ENCODE peak calls at places on chromosomes 7 and 10, in nine cellular contexts. One of them, this sample, is unnamed.
A peak's percentile ranks its signal among the peaks of the same experiment; 100 is the strongest.

GRCh38 chr7:157528785-157529341 is 192.1 kb downstream of the DNAJB6 start:
- DNase-seq in H1: no peak
- DNase-seq in colonic mucosa: no peak
- DNase-seq in type B pancreatic cell: peak; percentile 45
- DNase-seq in neural crest cell: no peak
- DNase-seq in HL-60: no peak
- DNase-seq in sigmoid colon: no peak
- DNase-seq in MCF 10A: no peak
- DNase-seq in AG10803: no peak
- DNase-seq in this sample: no peak

GRCh38 chr7:127940365-127941160 is 90.7 kb downstream of the LRRC4 start:
- DNase-seq in H1: no peak
- DNase-seq in colonic mucosa: no peak
- DNase-seq in type B pancreatic cell: no peak
- DNase-seq in neural crest cell: no peak
- DNase-seq in HL-60: no peak
- DNase-seq in sigmoid colon: no peak
- DNase-seq in MCF 10A: no peak
- DNase-seq in AG10803: peak; percentile 86
- DNase-seq in this sample: no peak

GRCh38 chr10:50325449-50326188 is 74.3 kb upstream of the ASAH2 start:
- DNase-seq in H1: peak; percentile 5
- DNase-seq in colonic mucosa: no peak
- DNase-seq in type B pancreatic cell: no peak
- DNase-seq in neural crest cell: no peak
- DNase-seq in HL-60: peak; percentile 33
- DNase-seq in sigmoid colon: peak; percentile 86
- DNase-seq in MCF 10A: peak; percentile 93
- DNase-seq in AG10803: peak; percentile 97
- DNase-seq in this sample: no peak

GRCh38 chr7:28069788-28070187 is 110.8 kb downstream of the JAZF1 start:
- DNase-seq in H1: no peak
- DNase-seq in colonic mucosa: peak; percentile 25
- DNase-seq in type B pancreatic cell: no peak
- DNase-seq in neural crest cell: no peak
- DNase-seq in HL-60: no peak
- DNase-seq in sigmoid colon: peak; percentile 92
- DNase-seq in MCF 10A: no peak
- DNase-seq in AG10803: peak; percentile 92
- DNase-seq in this sample: no peak

GRCh38 chr10:130807096-130807495 is 504.4 kb downstream of the TCERG1L start:
- DNase-seq in H1: no peak
- DNase-seq in colonic mucosa: no peak
- DNase-seq in type B pancreatic cell: peak; percentile 48
- DNase-seq in neural crest cell: no peak
- DNase-seq in HL-60: no peak
- DNase-seq in sigmoid colon: no peak
- DNase-seq in MCF 10A: no peak
- DNase-seq in AG10803: no peak
- DNase-seq in this sample: no peak

GRCh38 chr7:11768263-11768662 is 63.7 kb downstream of the THSD7A start:
- DNase-seq in H1: no peak
- DNase-seq in colonic mucosa: no peak
- DNase-seq in type B pancreatic cell: no peak
- DNase-seq in neural crest cell: no peak
- DNase-seq in HL-60: no peak
- DNase-seq in sigmoid colon: no peak
- DNase-seq in MCF 10A: no peak
- DNase-seq in AG10803: no peak
- DNase-seq in this sample: no peak

GRCh38 chr10:43046288-43046991 is 30.4 kb upstream of the RET start:
- DNase-seq in H1: no peak
- DNase-seq in colonic mucosa: no peak
- DNase-seq in type B pancreatic cell: no peak
- DNase-seq in neural crest cell: no peak
- DNase-seq in HL-60: no peak
- DNase-seq in sigmoid colon: peak; percentile 47
- DNase-seq in MCF 10A: no peak
- DNase-seq in AG10803: no peak
- DNase-seq in this sample: peak; percentile 8

GRCh38 chr7:132080967-132081668 is 495.2 kb downstream of the PLXNA4 start:
- DNase-seq in H1: no peak
- DNase-seq in colonic mucosa: no peak
- DNase-seq in type B pancreatic cell: no peak
- DNase-seq in neural crest cell: no peak
- DNase-seq in HL-60: no peak
- DNase-seq in sigmoid colon: peak; percentile 80
- DNase-seq in MCF 10A: no peak
- DNase-seq in AG10803: peak; percentile 96
- DNase-seq in this sample: no peak

GRCh38 chr10:71880425-71881306 is 29.6 kb upstream of the PSAP start:
- DNase-seq in H1: no peak
- DNase-seq in colonic mucosa: no peak
- DNase-seq in type B pancreatic cell: no peak
- DNase-seq in neural crest cell: no peak
- DNase-seq in HL-60: no peak
- DNase-seq in sigmoid colon: peak; percentile 74
- DNase-seq in MCF 10A: no peak
- DNase-seq in AG10803: no peak
- DNase-seq in this sample: no peak

GRCh38 chr7:94389381-94389780 is 5.3 kb upstream of the COL1A2 start:
- DNase-seq in H1: no peak
- DNase-seq in colonic mucosa: no peak
- DNase-seq in type B pancreatic cell: no peak
- DNase-seq in neural crest cell: no peak
- DNase-seq in HL-60: no peak
- DNase-seq in sigmoid colon: no peak
- DNase-seq in MCF 10A: no peak
- DNase-seq in AG10803: no peak
- DNase-seq in this sample: no peak

GRCh38 chr10:80413152-80413996 is 5.0 kb downstream of the PRXL2A start:
- DNase-seq in H1: no peak
- DNase-seq in colonic mucosa: no peak
- DNase-seq in type B pancreatic cell: no peak
- DNase-seq in neural crest cell: no peak
- DNase-seq in HL-60: no peak
- DNase-seq in sigmoid colon: no peak
- DNase-seq in MCF 10A: peak; percentile 96
- DNase-seq in AG10803: no peak
- DNase-seq in this sample: no peak

GRCh38 chr10:62459500-62459899 is 85.3 kb downstream of the ZNF365 start:
- DNase-seq in H1: no peak
- DNase-seq in colonic mucosa: no peak
- DNase-seq in type B pancreatic cell: no peak
- DNase-seq in neural crest cell: no peak
- DNase-seq in HL-60: no peak
- DNase-seq in sigmoid colon: no peak
- DNase-seq in MCF 10A: no peak
- DNase-seq in AG10803: no peak
- DNase-seq in this sample: no peak

DNA sequence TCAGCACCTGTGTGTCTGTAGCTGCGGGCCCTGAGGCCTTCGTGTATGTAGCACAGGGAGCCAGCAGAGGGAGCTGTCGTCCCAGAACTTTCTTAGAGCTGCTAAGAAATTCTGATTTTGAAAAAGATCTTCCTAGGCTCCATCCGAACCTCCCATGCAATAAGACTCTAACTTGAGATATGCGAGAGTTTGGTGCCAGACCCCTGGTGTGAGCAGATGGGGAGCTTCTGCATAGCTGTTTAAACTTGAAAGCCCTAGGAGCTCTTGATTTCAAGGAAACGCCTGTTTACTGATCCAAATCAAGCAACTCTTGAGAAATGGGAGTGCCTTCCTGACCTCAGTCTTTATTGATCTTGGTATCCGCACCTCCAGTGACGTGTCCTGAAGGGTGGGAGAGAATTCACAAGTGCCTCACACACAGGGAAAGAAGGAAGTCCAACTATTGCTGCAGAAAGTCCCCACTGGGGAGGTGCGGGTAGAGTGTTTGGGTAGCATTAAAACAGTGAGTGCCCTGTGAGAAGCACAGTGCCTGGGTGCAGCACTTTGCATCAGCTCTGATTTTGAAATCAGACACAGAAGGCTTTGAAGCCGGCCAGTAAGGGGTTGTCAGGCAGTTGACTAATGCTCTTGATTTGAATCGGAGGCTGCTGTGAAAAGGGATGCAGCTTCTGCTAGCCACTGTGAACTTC is 66.4 kb upstream of the STRIP2 start:
- DNase-seq in H1: peak; percentile 69
- DNase-seq in colonic mucosa: peak; percentile 91
- DNase-seq in type B pancreatic cell: peak; percentile 76
- DNase-seq in neural crest cell: peak; percentile 74
- DNase-seq in HL-60: no peak
- DNase-seq in sigmoid colon: peak; percentile 82
- DNase-seq in MCF 10A: peak; percentile 73
- DNase-seq in AG10803: peak; percentile 62
- DNase-seq in this sample: peak; percentile 80
- TF ChIP-seq CTCF in H1: peak; percentile 83
- TF ChIP-seq CTCF in colonic mucosa: peak; percentile 89
- TF ChIP-seq CTCF in type B pancreatic cell: peak; percentile 93
- TF ChIP-seq CTCF in neural crest cell: peak; percentile 94
- TF ChIP-seq CTCF in HL-60: peak; percentile 86
- TF ChIP-seq CTCF in sigmoid colon: no peak
- TF ChIP-seq CTCF in MCF 10A: peak; percentile 86
- TF ChIP-seq CTCF in AG10803: peak; percentile 94
- TF ChIP-seq CTCF in this sample: peak; percentile 81

GRCh38 chr10:25804505-25804904 is 129.5 kb upstream of the MYO3A start:
- DNase-seq in H1: no peak
- DNase-seq in colonic mucosa: no peak
- DNase-seq in type B pancreatic cell: no peak
- DNase-seq in neural crest cell: no peak
- DNase-seq in HL-60: no peak
- DNase-seq in sigmoid colon: no peak
- DNase-seq in MCF 10A: no peak
- DNase-seq in AG10803: no peak
- DNase-seq in this sample: no peak
- TF ChIP-seq CTCF in H1: no peak
- TF ChIP-seq CTCF in colonic mucosa: no peak
- TF ChIP-seq CTCF in type B pancreatic cell: no peak
- TF ChIP-seq CTCF in neural crest cell: no peak
- TF ChIP-seq CTCF in HL-60: no peak
- TF ChIP-seq CTCF in sigmoid colon: no peak
- TF ChIP-seq CTCF in MCF 10A: no peak
- TF ChIP-seq CTCF in AG10803: no peak
- TF ChIP-seq CTCF in this sample: no peak

GRCh38 chr7:80678703-80679102 is 40.3 kb downstream of the CD36 start:
- DNase-seq in H1: no peak
- DNase-seq in colonic mucosa: no peak
- DNase-seq in type B pancreatic cell: no peak
- DNase-seq in neural crest cell: no peak
- DNase-seq in HL-60: no peak
- DNase-seq in sigmoid colon: no peak
- DNase-seq in MCF 10A: no peak
- DNase-seq in AG10803: no peak
- DNase-seq in this sample: no peak

GRCh38 chr7:80677629-80678028 is 39.2 kb downstream of the CD36 start:
- DNase-seq in H1: no peak
- DNase-seq in colonic mucosa: no peak
- DNase-seq in type B pancreatic cell: no peak
- DNase-seq in neural crest cell: no peak
- DNase-seq in HL-60: no peak
- DNase-seq in sigmoid colon: no peak
- DNase-seq in MCF 10A: no peak
- DNase-seq in AG10803: no peak
- DNase-seq in this sample: no peak

GRCh38 chr7:80680159-80680903 is 41.9 kb downstream of the CD36 start:
- DNase-seq in H1: no peak
- DNase-seq in colonic mucosa: no peak
- DNase-seq in type B pancreatic cell: no peak
- DNase-seq in neural crest cell: no peak
- DNase-seq in HL-60: no peak
- DNase-seq in sigmoid colon: no peak
- DNase-seq in MCF 10A: no peak
- DNase-seq in AG10803: no peak
- DNase-seq in this sample: no peak

GRCh38 chr7:80682744-80683143 is 44.3 kb downstream of the CD36 start:
- DNase-seq in H1: no peak
- DNase-seq in colonic mucosa: no peak
- DNase-seq in type B pancreatic cell: no peak
- DNase-seq in neural crest cell: no peak
- DNase-seq in HL-60: no peak
- DNase-seq in sigmoid colon: no peak
- DNase-seq in MCF 10A: no peak
- DNase-seq in AG10803: no peak
- DNase-seq in this sample: no peak

DNA sequence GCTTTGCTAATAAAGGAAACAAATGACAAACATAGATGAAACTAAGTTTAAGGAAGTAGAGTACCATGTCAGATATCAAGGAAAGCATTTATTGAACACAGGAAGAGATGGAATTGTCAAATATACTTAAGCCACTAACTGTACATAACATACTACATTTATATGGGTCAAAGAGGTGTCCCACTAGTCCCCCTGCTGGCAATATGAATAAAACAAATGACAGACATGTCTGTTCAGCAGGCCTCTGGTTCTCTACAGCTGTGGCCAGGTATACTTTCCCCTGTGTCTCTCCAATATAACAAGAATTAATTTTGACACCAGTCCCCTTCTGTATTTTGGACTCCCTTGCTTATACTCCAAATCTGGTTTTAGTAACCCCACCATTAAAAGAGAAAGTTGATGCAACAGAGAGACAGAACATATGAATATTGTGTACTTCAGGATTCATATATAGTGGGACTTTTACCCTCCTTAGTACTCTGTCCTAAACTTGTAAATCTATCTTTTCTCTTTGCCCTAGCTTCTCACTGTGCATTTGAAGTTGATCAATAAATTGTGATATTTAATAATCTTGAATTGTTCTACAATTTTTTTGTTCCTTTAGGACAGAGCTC is 42.9 kb downstream of the CD36 start:
- DNase-seq in H1: no peak
- DNase-seq in colonic mucosa: no peak
- DNase-seq in type B pancreatic cell: no peak
- DNase-seq in neural crest cell: no peak
- DNase-seq in HL-60: no peak
- DNase-seq in sigmoid colon: no peak
- DNase-seq in MCF 10A: peak; percentile 58
- DNase-seq in AG10803: peak; percentile 40
- DNase-seq in this sample: no peak
- TF ChIP-seq CTCF in H1: no peak
- TF ChIP-seq CTCF in colonic mucosa: peak; percentile 30
- TF ChIP-seq CTCF in type B pancreatic cell: peak; percentile 69
- TF ChIP-seq CTCF in neural crest cell: peak; percentile 64
- TF ChIP-seq CTCF in HL-60: peak; percentile 1
- TF ChIP-seq CTCF in sigmoid colon: no peak
- TF ChIP-seq CTCF in MCF 10A: peak; percentile 39
- TF ChIP-seq CTCF in AG10803: peak; percentile 64
- TF ChIP-seq CTCF in this sample: peak; percentile 70

GRCh38 chr7:151152935-151153513 is 14.5 kb downstream of the GBX1 start:
- DNase-seq in H1: no peak
- DNase-seq in colonic mucosa: no peak
- DNase-seq in type B pancreatic cell: no peak
- DNase-seq in neural crest cell: no peak
- DNase-seq in HL-60: no peak
- DNase-seq in sigmoid colon: no peak
- DNase-seq in MCF 10A: no peak
- DNase-seq in AG10803: no peak
- DNase-seq in this sample: no peak
- TF ChIP-seq CTCF in H1: peak; percentile 4
- TF ChIP-seq CTCF in colonic mucosa: no peak
- TF ChIP-seq CTCF in type B pancreatic cell: peak; percentile 43
- TF ChIP-seq CTCF in neural crest cell: no peak
- TF ChIP-seq CTCF in HL-60: no peak
- TF ChIP-seq CTCF in sigmoid colon: no peak
- TF ChIP-seq CTCF in MCF 10A: no peak
- TF ChIP-seq CTCF in AG10803: peak; percentile 19
- TF ChIP-seq CTCF in this sample: no peak

This sample was measured in glutamatergic neuron.